ENCODE peak calls at places on chromosome 12, in nine cellular contexts. W is activated T-cell treated with anti-CD3 and anti-CD28 coated beads, Interleukin-2, amount 50 U/mL, for 72 hours; R is H4; Z is T-helper 2 cell; Q is effector memory CD4-positive, alpha-beta T cell; P is activated CD4-positive, alpha-beta T cell treated with anti-CD3 and anti-CD28 coated beads for 36 hours; I is DMS 273 treated with DMSO at 0.1 percent for 48 hours; X is left cardiac atrium; K is NCI-H1417. E is an unnamed sample.

GRCh38 chr12:84605988-84606387 is 306.6 kb downstream of the SLC6A15 start:
- DNase-seq in W (no peak), R (no peak), Z (no peak), Q (no peak), P (no peak), I (no peak), X (no peak), K (no peak), E (no peak)

GRCh38 chr12:48165089-48166031 is 8.0 kb upstream of the ASB8 start:
- DNase-seq in W (peak; percentile 69), R (peak; percentile 42), Z (peak; percentile 77), Q (peak; percentile 22), P (peak; percentile 62), I (no peak), X (no peak), K (peak; percentile 48), E (peak; percentile 42)

GRCh38 chr12:118103601-118104382 is at the start of gene VSIG10:
- DNase-seq in W (peak; percentile 39), R (peak; percentile 49), Z (peak; percentile 45), Q (no peak), P (peak; percentile 35), I (peak; percentile 9), X (peak; percentile 68), K (peak; percentile 87), E (peak; percentile 35)

GRCh38 chr12:11758087-11758837 is 108.8 kb downstream of the ETV6 start:
- DNase-seq in W (no peak), R (no peak), Z (no peak), Q (no peak), P (no peak), I (no peak), X (no peak), K (no peak), E (no peak)

GRCh38 chr12:77795699-77796098 is 35.0 kb upstream of the NAV3 start:
- DNase-seq in W (no peak), R (no peak), Z (no peak), Q (no peak), P (no peak), I (no peak), X (no peak), K (no peak), E (no peak)

GRCh38 chr12:23540572-23540971 is 408.9 kb downstream of the SOX5 start:
- DNase-seq in W (no peak), R (no peak), Z (no peak), Q (no peak), P (no peak), I (no peak), X (no peak), K (no peak), E (no peak)

GRCh38 chr12:75489187-75489586 is 8.6 kb downstream of the GLIPR1 start:
- DNase-seq in W (no peak), R (no peak), Z (no peak), Q (no peak), P (no peak), I (no peak), X (no peak), K (no peak), E (no peak)

GRCh38 chr12:45191239-45191638 is 24.7 kb upstream of the ANO6 start:
- DNase-seq in W (no peak), R (no peak), Z (peak; percentile 2), Q (no peak), P (no peak), I (no peak), X (no peak), K (no peak), E (no peak)

GRCh38 chr12:128073937-128074336 is 193.0 kb upstream of the TMEM132C start:
- DNase-seq in W (no peak), R (no peak), Z (no peak), Q (no peak), P (no peak), I (no peak), X (no peak), K (no peak), E (no peak)

GRCh38 chr12:90322006-90322405 is 613.4 kb upstream of the ATP2B1 start:
- DNase-seq in W (no peak), R (no peak), Z (no peak), Q (no peak), P (no peak), I (no peak), X (no peak), K (no peak), E (no peak)

GRCh38 chr12:104909761-104910160 is 48.3 kb downstream of the SLC41A2 start:
- DNase-seq in W (no peak), R (no peak), Z (no peak), Q (no peak), P (no peak), I (no peak), X (no peak), K (no peak), E (no peak)

GRCh38 chr12:115457798-115458197 is 773.8 kb upstream of the TBX3 start:
- DNase-seq in W (no peak), R (no peak), Z (no peak), Q (no peak), P (no peak), I (no peak), X (no peak), K (no peak), E (no peak)

GRCh38 chr12:105235299-105235746 is 651 bp downstream of the APPL2 start:
- DNase-seq in W (no peak), R (no peak), Z (peak; percentile 19), Q (no peak), P (no peak), I (no peak), X (no peak), K (peak; percentile 76), E (no peak)

GRCh38 chr12:116636636-116637519 is 77.7 kb downstream of the MAP1LC3B2 start:
- DNase-seq in W (no peak), R (no peak), Z (no peak), Q (no peak), P (no peak), I (no peak), X (no peak), K (no peak), E (no peak)

GRCh38 chr12:39287817-39288216 is 155.1 kb downstream of the KIF21A start:
- DNase-seq in W (no peak), R (no peak), Z (no peak), Q (no peak), P (no peak), I (no peak), X (no peak), K (no peak), E (no peak)

GRCh38 chr12:89162704-89163261 is 189.5 kb downstream of the DUSP6 start:
- DNase-seq in W (peak; percentile 74), R (peak; percentile 29), Z (peak; percentile 82), Q (no peak), P (peak; percentile 82), I (no peak), X (peak; percentile 69), K (no peak), E (no peak)

GRCh38 chr12:108611884-108612415 is 14.1 kb upstream of the TMEM119 start:
- DNase-seq in W (peak; percentile 83), R (peak; percentile 50), Z (peak; percentile 52), Q (peak; percentile 38), P (peak; percentile 75), I (no peak), X (no peak), K (no peak), E (no peak)

GRCh38 chr12:15423629-15424028 is 101.3 kb downstream of the PTPRO start:
- DNase-seq in W (no peak), R (peak; percentile 49), Z (no peak), Q (no peak), P (no peak), I (no peak), X (no peak), K (peak; percentile 34), E (no peak)

GRCh38 chr12:17370621-17371020 is 719.4 kb downstream of the RERGL start:
- DNase-seq in W (no peak), R (no peak), Z (no peak), Q (no peak), P (no peak), I (no peak), X (no peak), K (no peak), E (no peak)

GRCh38 chr12:63404611-63405010 is 253.6 kb upstream of the AVPR1A start:
- DNase-seq in W (no peak), R (no peak), Z (no peak), Q (no peak), P (no peak), I (no peak), X (no peak), K (no peak), E (no peak)

GRCh38 chr12:108838194-108839010 is 19.0 kb downstream of the SSH1 start:
- DNase-seq in W (peak; percentile 85), R (peak; percentile 100), Z (peak; percentile 96), Q (peak; percentile 54), P (peak; percentile 83), I (peak; percentile 30), X (peak; percentile 94), K (peak; percentile 86), E (no peak)

GRCh38 chr12:123532808-123533649 is 490 bp downstream of the RILPL1 start:
- DNase-seq in W (no peak), R (no peak), Z (no peak), Q (no peak), P (peak; percentile 40), I (no peak), X (peak; percentile 68), K (peak; percentile 53), E (no peak)

GRCh38 chr12:77625441-77625840 is 205.3 kb upstream of the NAV3 start:
- DNase-seq in W (no peak), R (peak; percentile 30), Z (no peak), Q (no peak), P (no peak), I (no peak), X (peak; percentile 19), K (no peak), E (no peak)

GRCh38 chr12:103909811-103910210 is 20.4 kb upstream of the HSP90B1 start:
- DNase-seq in W (no peak), R (no peak), Z (no peak), Q (no peak), P (no peak), I (no peak), X (no peak), K (no peak), E (no peak)

GRCh38 chr12:65305346-65305950 is 27.0 kb downstream of the MSRB3 start:
- DNase-seq in W (no peak), R (no peak), Z (no peak), Q (no peak), P (no peak), I (no peak), X (no peak), K (no peak), E (no peak)

GRCh38 chr12:112514926-112515642 is 96.3 kb downstream of the PTPN11 start:
- DNase-seq in W (no peak), R (no peak), Z (no peak), Q (no peak), P (peak; percentile 13), I (no peak), X (no peak), K (no peak), E (no peak)

GRCh38 chr12:116009805-116010204 is 267.7 kb downstream of the MED13L start:
- DNase-seq in W (no peak), R (no peak), Z (no peak), Q (no peak), P (no peak), I (no peak), X (no peak), K (no peak), E (no peak)

GRCh38 chr12:108305520-108305919 is 33.6 kb downstream of the CMKLR1 start:
- DNase-seq in W (no peak), R (peak; percentile 92), Z (no peak), Q (no peak), P (peak; percentile 58), I (no peak), X (peak; percentile 95), K (no peak), E (no peak)

GRCh38 chr12:111584959-111585358 is 14.2 kb downstream of the ATXN2 start:
- DNase-seq in W (no peak), R (no peak), Z (no peak), Q (no peak), P (no peak), I (no peak), X (no peak), K (no peak), E (no peak)

GRCh38 chr12:104222981-104223380 is 7.4 kb downstream of the TXNRD1 start:
- DNase-seq in W (no peak), R (no peak), Z (no peak), Q (no peak), P (no peak), I (no peak), X (no peak), K (no peak), E (no peak)

GRCh38 chr12:5944688-5945070 is 380 bp downstream of the ANO2 start:
- DNase-seq in W (no peak), R (no peak), Z (no peak), Q (no peak), P (no peak), I (no peak), X (no peak), K (no peak), E (no peak)

E was measured in NCI-H1694 treated with DMSO at 0.1 percent for 48 hours.